ENCODE peak calls at places on chromosome 17, in nine cellular contexts. D, Z, R, A, P, I, K, S and X are unnamed samples.

GRCh38 chr17:58007781-58008706 is 998 bp upstream of the SRSF1 start:
- DNase-seq in R (no peak), P (peak), Z (no peak), A (no peak), I (no peak), S (no peak), D (no peak), K (no peak), X (peak)

GRCh38 chr17:58321571-58322525 is 6.7 kb downstream of the TSPOAP1 start:
- DNase-seq in D (no peak), K (no peak), S (no peak), A (peak), Z (no peak), R (no peak), P (no peak), I (no peak), X (no peak)

GRCh38 chr17:66548158-66548557 is 245.7 kb downstream of the PRKCA start:
- DNase-seq in R (no peak), A (no peak), Z (no peak), I (no peak), P (peak), D (no peak), K (no peak), S (no peak), X (no peak)

GRCh38 chr17:7261377-7262191 is 694 bp downstream of the CLDN7 start:
- DNase-seq in K (no peak), P (peak), Z (peak), I (peak), D (peak), S (no peak), A (peak), R (no peak), X (no peak)

GRCh38 chr17:3030096-3030495 is 33.3 kb downstream of the OR1D5 start:
- DNase-seq in D (no peak), Z (no peak), A (no peak), P (no peak), R (peak), S (no peak), K (no peak), I (no peak), X (no peak)

GRCh38 chr17:10243905-10244844 is 45.8 kb upstream of the GAS7 start:
- DNase-seq in I (no peak), D (no peak), K (no peak), R (peak), Z (no peak), S (no peak), A (no peak), P (no peak), X (no peak)

GRCh38 chr17:10737168-10737622 is 7.4 kb upstream of the TMEM220 start:
- DNase-seq in A (no peak), I (no peak), P (peak), S (peak), D (peak), Z (peak), K (no peak), R (peak), X (peak)

GRCh38 chr17:82435103-82435502 is 15.4 kb downstream of the CYBC1 start:
- DNase-seq in P (no peak), I (no peak), D (no peak), A (no peak), K (no peak), S (no peak), R (peak), Z (no peak), X (no peak)

GRCh38 chr17:47243737-47244598 is 9.7 kb upstream of the ITGB3 start:
- DNase-seq in P (no peak), R (no peak), S (no peak), A (no peak), I (no peak), D (no peak), K (no peak), Z (no peak), X (no peak)

GRCh38 chr17:2542056-2542455 is 30.4 kb upstream of the METTL16 start:
- DNase-seq in R (no peak), A (no peak), D (no peak), S (peak), P (no peak), Z (no peak), I (no peak), K (no peak), X (peak)

GRCh38 chr17:74042744-74043486 is 160.6 kb upstream of the RPL38 start:
- DNase-seq in Z (peak), K (peak), D (no peak), P (peak), S (peak), I (no peak), A (no peak), R (peak), X (no peak)

GRCh38 chr17:76791053-76791980 is 53.4 kb downstream of the MFSD11 start:
- DNase-seq in R (peak), S (no peak), K (no peak), Z (peak), P (peak), A (no peak), I (peak), D (no peak), X (no peak)

GRCh38 chr17:59378621-59379194 is 47.3 kb downstream of the YPEL2 start:
- DNase-seq in I (no peak), A (no peak), Z (no peak), K (peak), P (no peak), R (peak), S (no peak), D (no peak), X (peak)

GRCh38 chr17:76014925-76015261 is 12.2 kb downstream of the EVPL start:
- DNase-seq in P (no peak), K (no peak), I (no peak), D (no peak), R (no peak), S (no peak), Z (no peak), A (no peak), X (no peak)